ENCODE peak calls at places on chromosome X, in nine cellular contexts. D is cardiac muscle cell, H is dorsolateral prefrontal cortex, Q is foreskin fibroblast, V is fibroblast of mammary gland, O is upper lobe of left lung, T is adrenal gland, A is thoracic aorta, U is AG10803. C is an unnamed sample.
A peak's percentile ranks its signal among the peaks of the same experiment; 100 is the strongest.

GRCh38 chrX:26851981-26852380 is 611.2 kb downstream of the PPP4R3C start:
- DNase-seq in D (peak; percentile 40), H (no peak), Q (peak; percentile 10), V (peak; percentile 0), O (no peak), T (no peak), A (no peak), U (no peak), C (no peak)

GRCh38 chrX:121308276-121308805 is 260.9 kb downstream of the GLUD2 start:
- DNase-seq in D (peak; percentile 24), H (peak; percentile 33), Q (peak; percentile 69), V (peak; percentile 94), O (no peak), T (peak; percentile 51), A (no peak), U (peak; percentile 73), C (peak; percentile 7)

GRCh38 chrX:37638047-37638446 is 47.5 kb upstream of the XK start:
- DNase-seq in D (no peak), H (no peak), Q (no peak), V (no peak), O (no peak), T (no peak), A (no peak), U (no peak), C (no peak)

GRCh38 chrX:281166-281999 is at the start of gene PLCXD1:
- DNase-seq in D (peak; percentile 73), H (peak; percentile 20), Q (no peak), V (no peak), O (no peak), T (no peak), A (no peak), U (no peak), C (no peak)

GRCh38 chrX:125203737-125204578 is 115.7 kb upstream of the TEX13C start:
- DNase-seq in D (peak; percentile 56), H (no peak), Q (no peak), V (no peak), O (no peak), T (peak; percentile 69), A (no peak), U (peak; percentile 0), C (no peak)

GRCh38 chrX:109880629-109881028 is 122.3 kb upstream of the TMEM164 start:
- DNase-seq in D (no peak), H (no peak), Q (no peak), V (no peak), O (peak; percentile 54), T (peak; percentile 50), A (no peak), U (no peak), C (no peak)

GRCh38 chrX:148854351-148854750 is 353.9 kb downstream of the AFF2 start:
- DNase-seq in D (no peak), H (no peak), Q (no peak), V (no peak), O (no peak), T (no peak), A (no peak), U (peak; percentile 0), C (no peak)

GRCh38 chrX:44224760-44225159 is 118.7 kb downstream of the EFHC2 start:
- DNase-seq in D (no peak), H (no peak), Q (no peak), V (no peak), O (no peak), T (no peak), A (no peak), U (no peak), C (no peak)

GRCh38 chrX:12975999-12976558 is 1.2 kb downstream of the TMSB4X start:
- DNase-seq in D (peak; percentile 32), H (no peak), Q (no peak), V (no peak), O (peak; percentile 60), T (no peak), A (no peak), U (peak; percentile 60), C (no peak)

GRCh38 chrX:3231766-3232165 is 114.7 kb downstream of the MXRA5 start:
- DNase-seq in D (no peak), H (no peak), Q (no peak), V (no peak), O (no peak), T (no peak), A (no peak), U (peak; percentile 67), C (no peak)

GRCh38 chrX:3227526-3227925 is 118.9 kb downstream of the MXRA5 start:
- DNase-seq in D (no peak), H (no peak), Q (no peak), V (no peak), O (no peak), T (no peak), A (no peak), U (no peak), C (no peak)

GRCh38 chrX:3230496-3230895 is 116.0 kb downstream of the MXRA5 start:
- DNase-seq in D (no peak), H (no peak), Q (no peak), V (no peak), O (no peak), T (no peak), A (no peak), U (no peak), C (no peak)

DNA sequence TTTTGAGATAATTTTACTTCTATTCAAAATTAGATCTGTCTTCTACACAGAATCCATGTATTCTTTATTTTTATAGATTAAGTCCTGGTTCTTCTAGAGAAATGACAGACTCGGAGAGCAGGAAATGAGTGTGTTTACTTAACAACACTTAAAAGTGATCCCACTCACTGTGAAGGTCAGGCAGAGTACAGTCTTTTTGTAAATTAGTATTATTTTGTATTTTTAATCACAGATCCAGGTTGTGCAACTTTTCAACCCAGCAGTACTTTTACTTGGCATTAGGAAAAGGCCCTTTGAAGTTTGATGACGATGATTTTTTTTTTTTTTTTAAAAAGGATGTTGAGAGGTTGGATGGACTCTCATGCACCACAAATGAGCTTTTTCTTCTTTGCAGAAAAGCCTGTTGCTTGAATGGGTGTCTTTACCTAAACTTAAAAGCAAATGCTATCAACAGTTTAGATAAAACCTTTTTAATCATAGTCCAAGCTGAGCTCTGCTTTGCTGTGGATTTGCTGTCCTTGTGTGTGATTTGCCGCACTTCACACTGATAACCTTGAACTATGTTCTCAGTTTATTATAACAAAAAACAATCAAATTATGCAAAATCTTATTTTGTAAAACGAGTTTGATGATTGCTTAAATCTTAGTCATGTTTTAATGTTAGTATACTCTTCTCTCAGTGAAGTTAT is 114.0 kb downstream of the MXRA5 start:
- DNase-seq in D (no peak), H (no peak), Q (no peak), V (peak; percentile 28), O (no peak), T (no peak), A (no peak), U (no peak), C (no peak)
- H3K4me3 ChIP-seq in D (no peak overlapping the region), H (no peak overlapping the region), Q (no peak overlapping the region), V (no peak overlapping the region), O (no peak overlapping the region), T (no peak overlapping the region), A (no peak overlapping the region), U (no peak overlapping the region), C (no peak overlapping the region)

GRCh38 chrX:24498181-24498580 is 33.1 kb downstream of the PDK3 start:
- DNase-seq in D (no peak), H (no peak), Q (no peak), V (peak; percentile 7), O (no peak), T (peak; percentile 50), A (no peak), U (peak; percentile 0), C (no peak)
- TF ChIP-seq CTCF in D (peak; percentile 29), H (peak; percentile 13), Q (no peak), V (peak; percentile 18), O (peak; percentile 32), T (no peak), A (peak; percentile 32), U (peak; percentile 19), C (peak; percentile 38)

GRCh38 chrX:24692305-24692704 is 1.4 kb upstream of the POLA1 start:
- DNase-seq in D (no peak), H (no peak), Q (no peak), V (no peak), O (no peak), T (no peak), A (no peak), U (no peak), C (no peak)

GRCh38 chrX:24694825-24695224 is 1.1 kb downstream of the POLA1 start:
- DNase-seq in D (no peak), H (no peak), Q (no peak), V (peak; percentile 25), O (no peak), T (no peak), A (no peak), U (no peak), C (no peak)

GRCh38 chrX:24696241-24696640 is 2.5 kb downstream of the POLA1 start:
- DNase-seq in D (no peak), H (no peak), Q (no peak), V (no peak), O (no peak), T (no peak), A (no peak), U (peak; percentile 2), C (no peak)

DNA sequence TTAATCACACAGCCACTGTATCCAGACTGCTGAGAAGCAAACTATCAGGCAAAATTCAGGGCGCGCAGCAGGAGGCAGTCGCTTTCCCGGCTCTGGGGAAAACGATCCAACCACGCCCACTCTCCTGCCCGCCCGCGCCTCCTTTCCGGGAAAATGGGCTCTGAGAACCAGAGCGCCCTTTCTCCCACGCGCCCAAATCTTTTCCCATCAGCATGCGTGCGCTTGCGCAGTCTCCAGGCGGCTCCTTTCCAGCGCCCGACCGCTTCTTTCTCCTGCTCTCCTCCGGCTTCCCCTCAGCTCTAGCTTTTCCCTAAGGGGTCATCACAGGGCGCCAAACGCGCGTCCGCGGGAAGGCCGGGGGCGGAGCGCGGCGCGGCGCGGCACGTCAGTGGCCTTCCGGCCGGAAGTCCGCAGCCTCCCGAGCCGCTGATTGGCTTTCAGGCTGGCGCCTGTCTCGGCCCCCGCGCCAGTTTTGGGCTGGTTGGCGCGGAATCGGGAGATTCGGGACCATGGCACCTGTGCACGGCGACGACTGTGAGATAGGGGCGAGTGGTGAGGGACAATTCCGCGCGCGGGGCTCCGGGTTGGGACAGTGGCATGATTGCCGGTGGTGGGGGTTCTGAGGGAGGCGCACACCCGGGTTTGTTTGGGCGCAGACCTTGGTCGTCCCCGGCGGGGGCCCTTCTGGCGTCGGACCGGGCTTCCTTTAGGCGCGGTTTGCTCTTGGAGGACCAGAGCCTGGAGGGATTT is at the start of gene POLA1:
- DNase-seq in D (peak; percentile 99), H (peak; percentile 86), Q (peak; percentile 94), V (peak; percentile 94), O (peak; percentile 87), T (peak; percentile 96), A (peak; percentile 66), U (peak; percentile 96), C (peak; percentile 82)
- H3K4me3 ChIP-seq in D (peak within 1 kb of the TSS; percentile 89), H (peak within 1 kb of the TSS; percentile 76), Q (peak within 1 kb of the TSS; percentile 72), V (peak within 1 kb of the TSS; percentile 69), O (peak within 1 kb of the TSS; percentile 50), T (peak within 1 kb of the TSS; percentile 42), A (peak within 1 kb of the TSS; percentile 83), U (peak within 1 kb of the TSS; percentile 71), C (peak within 1 kb of the TSS; percentile 88)

DNA sequence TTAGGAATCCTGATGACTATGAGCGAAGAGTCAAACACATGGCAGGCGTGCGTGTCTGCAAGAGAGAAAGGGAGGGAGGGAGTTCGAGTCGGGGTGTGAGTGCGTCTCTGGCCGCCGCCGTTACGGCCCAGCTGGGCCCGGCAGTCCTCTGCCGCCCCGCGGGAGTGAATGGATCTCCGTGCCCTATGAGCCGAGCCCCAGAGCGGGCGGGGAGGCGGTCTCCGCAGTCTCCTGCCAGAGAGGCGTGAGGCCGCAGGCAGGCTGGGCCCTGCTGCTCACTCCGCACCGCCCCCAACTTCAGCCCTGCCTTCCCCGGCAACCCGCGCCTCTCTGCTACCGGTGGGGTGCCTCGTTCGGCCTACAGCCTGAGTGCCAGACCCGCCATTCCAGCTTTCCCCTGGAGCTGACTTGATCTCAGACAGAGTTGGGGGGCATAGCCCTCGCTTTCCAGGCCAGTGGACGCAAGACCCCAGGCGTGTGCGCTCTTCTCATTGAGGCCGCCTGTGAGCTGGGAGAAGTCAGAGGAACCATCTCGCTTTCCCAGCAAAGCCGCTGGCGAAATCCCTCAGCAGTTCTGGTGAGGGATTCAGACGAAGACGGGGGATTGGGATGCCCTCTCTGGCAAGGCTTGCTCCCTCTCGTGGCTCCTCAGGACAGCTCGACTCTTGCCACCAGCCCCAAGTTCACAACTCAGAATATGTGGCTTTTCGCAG is 1.4 kb downstream of the SLC16A2 start:
- DNase-seq in D (peak; percentile 63), H (peak; percentile 36), Q (peak; percentile 72), V (peak; percentile 50), O (peak; percentile 33), T (peak; percentile 81), A (peak; percentile 3), U (peak; percentile 69), C (peak; percentile 14)
- TF ChIP-seq CTCF in D (peak; percentile 15), H (peak; percentile 23), Q (peak; percentile 19), V (peak; percentile 14), O (no peak), T (peak; percentile 9), A (no peak), U (peak; percentile 36), C (peak; percentile 30)